ENCODE peak calls at places on chromosomes 1 and 21, in nine cellular contexts. One of them, this sample, is unnamed.

GRCh38 chr1:89890085-89890754 is 69.4 kb downstream of the LRRC8D start:
- DNase-seq in mesendoderm: peak
- DNase-seq in skeletal muscle cell: no peak
- DNase-seq in heart right ventricle: peak
- DNase-seq in effector memory CD4-positive, alpha-beta T cell: no peak
- DNase-seq in PC-3: peak
- DNase-seq in CD8-positive, alpha-beta memory T cell: no peak
- DNase-seq in fibroblast of pulmonary artery: peak
- DNase-seq in upper lobe of right lung: no peak
- DNase-seq in this sample: no peak

GRCh38 chr1:54742262-54742661 is 22.1 kb downstream of the PARS2 start:
- DNase-seq in effector memory CD4-positive, alpha-beta T cell: no peak
- DNase-seq in skeletal muscle cell: peak
- DNase-seq in mesendoderm: no peak
- DNase-seq in fibroblast of pulmonary artery: no peak
- DNase-seq in heart right ventricle: no peak
- DNase-seq in upper lobe of right lung: no peak
- DNase-seq in CD8-positive, alpha-beta memory T cell: no peak
- DNase-seq in PC-3: no peak
- DNase-seq in this sample: no peak

GRCh38 chr1:227885135-227885647 is 62.5 kb downstream of the WNT9A start:
- DNase-seq in effector memory CD4-positive, alpha-beta T cell: no peak
- DNase-seq in upper lobe of right lung: peak
- DNase-seq in heart right ventricle: no peak
- DNase-seq in fibroblast of pulmonary artery: no peak
- DNase-seq in skeletal muscle cell: no peak
- DNase-seq in CD8-positive, alpha-beta memory T cell: peak
- DNase-seq in mesendoderm: no peak
- DNase-seq in PC-3: no peak
- DNase-seq in this sample: peak

GRCh38 chr1:8474369-8474768 is 156.5 kb downstream of the SLC45A1 start:
- DNase-seq in CD8-positive, alpha-beta memory T cell: no peak
- DNase-seq in fibroblast of pulmonary artery: no peak
- DNase-seq in skeletal muscle cell: no peak
- DNase-seq in effector memory CD4-positive, alpha-beta T cell: no peak
- DNase-seq in mesendoderm: no peak
- DNase-seq in upper lobe of right lung: no peak
- DNase-seq in PC-3: no peak
- DNase-seq in heart right ventricle: no peak
- DNase-seq in this sample: no peak

GRCh38 chr1:208528577-208529240 is 284.5 kb upstream of the PLXNA2 start:
- DNase-seq in effector memory CD4-positive, alpha-beta T cell: no peak
- DNase-seq in upper lobe of right lung: no peak
- DNase-seq in heart right ventricle: no peak
- DNase-seq in mesendoderm: no peak
- DNase-seq in PC-3: no peak
- DNase-seq in skeletal muscle cell: no peak
- DNase-seq in CD8-positive, alpha-beta memory T cell: no peak
- DNase-seq in fibroblast of pulmonary artery: no peak
- DNase-seq in this sample: no peak

GRCh38 chr1:24958766-24959622 is 28.9 kb upstream of the RUNX3 start:
- DNase-seq in effector memory CD4-positive, alpha-beta T cell: no peak
- DNase-seq in CD8-positive, alpha-beta memory T cell: no peak
- DNase-seq in upper lobe of right lung: no peak
- DNase-seq in heart right ventricle: no peak
- DNase-seq in PC-3: no peak
- DNase-seq in fibroblast of pulmonary artery: no peak
- DNase-seq in mesendoderm: no peak
- DNase-seq in skeletal muscle cell: no peak
- DNase-seq in this sample: no peak

GRCh38 chr1:229412056-229412455 is 21.8 kb downstream of the ACTA1 start:
- DNase-seq in CD8-positive, alpha-beta memory T cell: no peak
- DNase-seq in upper lobe of right lung: no peak
- DNase-seq in heart right ventricle: no peak
- DNase-seq in effector memory CD4-positive, alpha-beta T cell: no peak
- DNase-seq in PC-3: no peak
- DNase-seq in mesendoderm: no peak
- DNase-seq in skeletal muscle cell: no peak
- DNase-seq in fibroblast of pulmonary artery: no peak
- DNase-seq in this sample: no peak

GRCh38 chr21:29232601-29233541 is 65.9 kb upstream of the BACH1 start:
- DNase-seq in PC-3: peak
- DNase-seq in fibroblast of pulmonary artery: peak
- DNase-seq in skeletal muscle cell: peak
- DNase-seq in heart right ventricle: no peak
- DNase-seq in mesendoderm: peak
- DNase-seq in effector memory CD4-positive, alpha-beta T cell: no peak
- DNase-seq in CD8-positive, alpha-beta memory T cell: no peak
- DNase-seq in upper lobe of right lung: no peak
- DNase-seq in this sample: no peak

GRCh38 chr1:107950434-107950833 is 14.5 kb downstream of the VAV3 start:
- DNase-seq in effector memory CD4-positive, alpha-beta T cell: no peak
- DNase-seq in fibroblast of pulmonary artery: no peak
- DNase-seq in PC-3: no peak
- DNase-seq in upper lobe of right lung: no peak
- DNase-seq in mesendoderm: no peak
- DNase-seq in skeletal muscle cell: no peak
- DNase-seq in CD8-positive, alpha-beta memory T cell: no peak
- DNase-seq in heart right ventricle: no peak
- DNase-seq in this sample: no peak

GRCh38 chr1:19665044-19665455 is 375 bp downstream of the HTR6 start:
- DNase-seq in mesendoderm: no peak
- DNase-seq in CD8-positive, alpha-beta memory T cell: no peak
- DNase-seq in upper lobe of right lung: no peak
- DNase-seq in skeletal muscle cell: no peak
- DNase-seq in heart right ventricle: no peak
- DNase-seq in fibroblast of pulmonary artery: no peak
- DNase-seq in PC-3: no peak
- DNase-seq in effector memory CD4-positive, alpha-beta T cell: no peak
- DNase-seq in this sample: no peak

GRCh38 chr1:156421062-156421938 is 52.3 kb downstream of the RHBG start:
- DNase-seq in PC-3: peak
- DNase-seq in upper lobe of right lung: peak
- DNase-seq in heart right ventricle: peak
- DNase-seq in skeletal muscle cell: no peak
- DNase-seq in fibroblast of pulmonary artery: peak
- DNase-seq in effector memory CD4-positive, alpha-beta T cell: peak
- DNase-seq in CD8-positive, alpha-beta memory T cell: peak
- DNase-seq in mesendoderm: peak
- DNase-seq in this sample: peak
- H3K4me3 ChIP-seq in PC-3: peak
- H3K4me3 ChIP-seq in upper lobe of right lung: peak
- H3K4me3 ChIP-seq in heart right ventricle: peak
- H3K4me3 ChIP-seq in skeletal muscle cell: peak
- H3K4me3 ChIP-seq in fibroblast of pulmonary artery: no peak
- H3K4me3 ChIP-seq in effector memory CD4-positive, alpha-beta T cell: peak
- H3K4me3 ChIP-seq in CD8-positive, alpha-beta memory T cell: peak
- H3K4me3 ChIP-seq in mesendoderm: peak
- H3K4me3 ChIP-seq in this sample: peak

GRCh38 chr1:3455630-3456448 is 1.4 kb downstream of the ARHGEF16 start:
- DNase-seq in heart right ventricle: peak
- DNase-seq in CD8-positive, alpha-beta memory T cell: no peak
- DNase-seq in fibroblast of pulmonary artery: no peak
- DNase-seq in mesendoderm: no peak
- DNase-seq in effector memory CD4-positive, alpha-beta T cell: no peak
- DNase-seq in PC-3: no peak
- DNase-seq in skeletal muscle cell: no peak
- DNase-seq in upper lobe of right lung: no peak
- DNase-seq in this sample: peak
- H3K4me3 ChIP-seq in heart right ventricle: no peak
- H3K4me3 ChIP-seq in CD8-positive, alpha-beta memory T cell: no peak
- H3K4me3 ChIP-seq in fibroblast of pulmonary artery: no peak
- H3K4me3 ChIP-seq in mesendoderm: peak
- H3K4me3 ChIP-seq in effector memory CD4-positive, alpha-beta T cell: no peak
- H3K4me3 ChIP-seq in PC-3: peak
- H3K4me3 ChIP-seq in skeletal muscle cell: no peak
- H3K4me3 ChIP-seq in upper lobe of right lung: no peak
- H3K4me3 ChIP-seq in this sample: no peak

GRCh38 chr1:31671147-31671546 is 26.5 kb upstream of the PEF1 start:
- DNase-seq in effector memory CD4-positive, alpha-beta T cell: no peak
- DNase-seq in fibroblast of pulmonary artery: no peak
- DNase-seq in heart right ventricle: no peak
- DNase-seq in skeletal muscle cell: no peak
- DNase-seq in upper lobe of right lung: no peak
- DNase-seq in PC-3: no peak
- DNase-seq in mesendoderm: no peak
- DNase-seq in CD8-positive, alpha-beta memory T cell: no peak
- DNase-seq in this sample: no peak
- H3K4me3 ChIP-seq in effector memory CD4-positive, alpha-beta T cell: no peak
- H3K4me3 ChIP-seq in fibroblast of pulmonary artery: no peak
- H3K4me3 ChIP-seq in heart right ventricle: no peak
- H3K4me3 ChIP-seq in skeletal muscle cell: no peak
- H3K4me3 ChIP-seq in upper lobe of right lung: no peak
- H3K4me3 ChIP-seq in PC-3: no peak
- H3K4me3 ChIP-seq in mesendoderm: no peak
- H3K4me3 ChIP-seq in CD8-positive, alpha-beta memory T cell: no peak
- H3K4me3 ChIP-seq in this sample: no peak

DNA sequence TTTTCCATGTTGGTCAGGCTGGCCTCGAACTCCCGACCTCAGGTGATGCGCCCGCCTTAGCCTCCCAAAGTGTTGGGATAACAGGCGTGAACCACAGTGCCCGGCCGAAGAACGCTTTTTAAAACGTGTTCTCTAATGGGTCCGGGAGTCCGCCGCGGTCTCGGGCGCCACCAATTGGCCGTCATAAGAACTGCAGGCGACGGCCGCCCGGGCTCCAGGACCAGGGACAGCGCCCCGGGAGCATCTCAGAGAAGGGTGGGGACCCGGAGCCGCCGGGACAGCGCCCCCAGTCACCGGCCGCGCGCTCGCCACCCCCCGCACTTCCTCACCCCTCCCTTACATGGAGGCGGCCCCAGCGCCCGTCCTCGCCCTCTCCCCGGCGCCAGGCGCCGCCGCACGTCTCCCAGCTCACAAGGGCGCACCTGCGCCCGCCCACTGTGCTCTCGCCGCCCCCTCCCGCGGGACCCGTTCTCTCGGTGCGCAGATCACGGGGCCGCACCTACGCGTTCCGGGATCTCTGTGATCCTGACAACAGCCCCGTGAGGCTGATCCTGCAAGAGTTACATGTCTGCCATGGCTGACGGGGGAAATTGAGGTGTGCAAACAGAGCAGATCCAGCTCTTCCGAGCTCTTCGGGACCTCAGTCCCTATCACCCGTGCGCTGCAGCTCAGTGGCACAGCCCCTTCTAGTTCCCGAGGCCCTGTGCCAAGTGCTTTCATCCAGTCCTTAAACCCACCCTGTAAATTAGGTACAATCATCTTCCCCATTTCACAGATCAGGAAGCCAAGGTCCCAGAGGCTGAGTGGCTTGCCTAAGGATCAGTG is 9.8 kb downstream of the RAP1GAP start:
- DNase-seq in heart right ventricle: peak
- DNase-seq in PC-3: peak
- DNase-seq in mesendoderm: peak
- DNase-seq in effector memory CD4-positive, alpha-beta T cell: peak
- DNase-seq in CD8-positive, alpha-beta memory T cell: peak
- DNase-seq in upper lobe of right lung: peak
- DNase-seq in fibroblast of pulmonary artery: peak
- DNase-seq in skeletal muscle cell: no peak
- DNase-seq in this sample: peak
- H3K4me3 ChIP-seq in heart right ventricle: no peak
- H3K4me3 ChIP-seq in PC-3: peak
- H3K4me3 ChIP-seq in mesendoderm: no peak
- H3K4me3 ChIP-seq in effector memory CD4-positive, alpha-beta T cell: peak
- H3K4me3 ChIP-seq in CD8-positive, alpha-beta memory T cell: peak
- H3K4me3 ChIP-seq in upper lobe of right lung: no peak
- H3K4me3 ChIP-seq in fibroblast of pulmonary artery: no peak
- H3K4me3 ChIP-seq in skeletal muscle cell: peak
- H3K4me3 ChIP-seq in this sample: no peak

DNA sequence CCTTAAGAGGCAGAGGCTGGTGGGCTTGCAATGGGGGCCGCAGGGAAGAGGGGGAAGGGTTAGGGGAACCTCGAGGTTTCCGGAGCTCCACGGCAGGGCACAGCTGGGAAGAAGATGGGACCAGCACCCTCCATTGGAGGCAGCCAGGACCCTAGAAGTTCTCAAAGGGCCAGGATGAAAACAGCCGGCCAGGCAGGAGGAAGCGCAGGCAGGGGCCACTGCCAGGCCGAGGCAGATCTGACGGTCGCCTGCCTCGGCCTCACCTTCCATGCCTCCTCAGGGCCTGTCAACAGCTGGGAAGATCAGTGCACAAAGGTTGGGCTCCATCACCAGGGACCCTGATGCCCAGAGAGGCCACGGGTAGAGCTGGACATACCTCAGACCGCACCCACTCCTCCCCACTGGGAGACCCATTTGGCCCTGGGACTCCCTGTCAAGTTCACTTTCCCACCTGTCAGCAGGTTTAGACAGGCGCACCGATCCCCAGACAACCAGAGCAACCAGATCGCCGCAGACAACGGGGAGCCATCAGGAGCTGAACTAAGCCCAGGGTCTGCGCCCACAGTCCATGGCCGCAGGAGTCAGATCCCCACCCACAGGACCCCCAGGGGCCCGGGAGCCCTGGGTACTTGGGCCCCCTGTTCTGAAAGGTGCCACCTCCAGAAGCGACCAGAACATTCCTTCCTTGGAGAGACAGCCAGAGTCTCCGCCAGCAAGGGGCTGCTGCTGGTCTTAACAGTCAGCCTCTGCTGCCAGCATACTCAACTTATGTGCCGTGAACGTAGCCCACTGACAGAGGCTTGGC is 2.2 kb downstream of the SLC19A1 start:
- DNase-seq in skeletal muscle cell: no peak
- DNase-seq in mesendoderm: no peak
- DNase-seq in CD8-positive, alpha-beta memory T cell: no peak
- DNase-seq in heart right ventricle: no peak
- DNase-seq in upper lobe of right lung: peak
- DNase-seq in effector memory CD4-positive, alpha-beta T cell: no peak
- DNase-seq in PC-3: no peak
- DNase-seq in fibroblast of pulmonary artery: no peak
- DNase-seq in this sample: no peak
- H3K4me3 ChIP-seq in skeletal muscle cell: no peak
- H3K4me3 ChIP-seq in mesendoderm: no peak
- H3K4me3 ChIP-seq in CD8-positive, alpha-beta memory T cell: no peak
- H3K4me3 ChIP-seq in heart right ventricle: no peak
- H3K4me3 ChIP-seq in upper lobe of right lung: no peak
- H3K4me3 ChIP-seq in effector memory CD4-positive, alpha-beta T cell: no peak
- H3K4me3 ChIP-seq in PC-3: no peak
- H3K4me3 ChIP-seq in fibroblast of pulmonary artery: no peak
- H3K4me3 ChIP-seq in this sample: no peak

DNA sequence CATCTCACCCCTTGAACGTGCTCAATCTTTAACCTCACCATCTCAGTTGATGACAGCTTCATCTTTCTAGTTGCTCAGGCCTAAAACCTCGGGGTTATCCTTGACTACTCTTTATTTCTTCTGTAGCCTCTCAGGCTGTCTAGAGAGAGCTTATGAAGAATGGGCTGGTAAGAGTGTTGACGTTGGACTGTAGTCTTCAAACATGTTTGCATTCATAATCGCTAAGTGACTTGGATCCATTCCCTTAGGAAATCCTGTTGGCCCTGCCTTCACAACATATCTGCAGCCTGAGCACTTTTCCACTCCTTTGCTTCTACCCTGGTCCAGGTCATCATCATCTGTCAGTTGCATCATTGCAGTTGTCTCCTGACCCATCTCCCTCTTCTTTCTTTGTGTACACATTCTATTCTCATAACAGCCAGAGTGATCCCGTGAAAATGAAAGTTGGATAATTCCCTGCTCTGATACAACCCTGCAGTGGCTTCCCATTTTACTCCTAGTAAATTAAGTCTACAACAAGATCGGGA is 10.5 kb downstream of the UCK2 start:
- DNase-seq in PC-3: no peak
- DNase-seq in skeletal muscle cell: no peak
- DNase-seq in mesendoderm: no peak
- DNase-seq in effector memory CD4-positive, alpha-beta T cell: no peak
- DNase-seq in upper lobe of right lung: no peak
- DNase-seq in CD8-positive, alpha-beta memory T cell: no peak
- DNase-seq in fibroblast of pulmonary artery: peak
- DNase-seq in heart right ventricle: no peak
- DNase-seq in this sample: no peak
- H3K4me3 ChIP-seq in PC-3: no peak
- H3K4me3 ChIP-seq in skeletal muscle cell: no peak
- H3K4me3 ChIP-seq in mesendoderm: no peak
- H3K4me3 ChIP-seq in effector memory CD4-positive, alpha-beta T cell: no peak
- H3K4me3 ChIP-seq in upper lobe of right lung: no peak
- H3K4me3 ChIP-seq in CD8-positive, alpha-beta memory T cell: no peak
- H3K4me3 ChIP-seq in fibroblast of pulmonary artery: no peak
- H3K4me3 ChIP-seq in heart right ventricle: no peak
- H3K4me3 ChIP-seq in this sample: no peak

This sample was measured in psoas muscle.